ENCODE peak calls at places on chromosome 14, in five cellular contexts. C is smooth muscle cell of the brain vasculature; N is stromal cell of bone marrow; I is EH; T is activated CD4-positive, CD25-positive, alpha-beta regulatory T cell. M is an unnamed sample.

GRCh38 chr14:36070056-36071043 is 106.2 kb downstream of the PTCSC3 start:
- DNase-seq in C (peak; percentile 24), N (no peak), I (peak; percentile 68), T (peak; percentile 3), M (no peak)

GRCh38 chr14:77221241-77221871 is 39.8 kb downstream of the TMEM63C start:
- DNase-seq in C (no peak), N (no peak), I (no peak), T (no peak), M (no peak)

GRCh38 chr14:74892745-74893144 is 11.0 kb downstream of the DLST start:
- DNase-seq in C (no peak), N (no peak), I (no peak), T (no peak), M (no peak)

GRCh38 chr14:21022686-21023085 is 2.2 kb downstream of the NDRG2 start:
- DNase-seq in C (no peak), N (no peak), I (no peak), T (no peak), M (no peak)

GRCh38 chr14:77988966-77989365 is 181.2 kb upstream of the NRXN3 start:
- DNase-seq in C (no peak), N (peak; percentile 98), I (peak; percentile 45), T (no peak), M (peak; percentile 44)

GRCh38 chr14:51889851-51890250 is 29.4 kb downstream of the GNG2 start:
- DNase-seq in C (no peak), N (no peak), I (no peak), T (no peak), M (no peak)

GRCh38 chr14:102094101-102094500 is 7.3 kb upstream of the HSP90AA1 start:
- DNase-seq in C (no peak), N (no peak), I (no peak), T (no peak), M (no peak)

GRCh38 chr14:37819155-37820015 is 224.0 kb downstream of the TTC6 start:
- DNase-seq in C (no peak), N (peak; percentile 74), I (peak; percentile 58), T (no peak), M (peak; percentile 50)

GRCh38 chr14:69354383-69355154 is 43.5 kb downstream of the ERH start:
- DNase-seq in C (no peak), N (no peak), I (no peak), T (peak; percentile 58), M (no peak)

GRCh38 chr14:103281496-103282231 is 52.4 kb upstream of the EIF5 start:
- DNase-seq in C (peak; percentile 12), N (no peak), I (peak; percentile 67), T (no peak), M (no peak)

GRCh38 chr14:105088812-105089745 is 23.8 kb upstream of the GPR132 start:
- DNase-seq in C (no peak), N (no peak), I (no peak), T (no peak), M (no peak)

GRCh38 chr14:81903477-81903876 is 369.8 kb upstream of the SEL1L start:
- DNase-seq in C (no peak), N (no peak), I (no peak), T (no peak), M (no peak)

GRCh38 chr14:91942128-91942527 is 5.4 kb downstream of the FBLN5 start:
- DNase-seq in C (no peak), N (no peak), I (no peak), T (no peak), M (no peak)

M was measured in GM04503.